ENCODE peak calls at places on chromosomes 2 and 18, in ten cellular contexts. S is AG09309, D is AG04449, L is choroid plexus epithelial cell, V is left ventricle myocardium inferior, A is PC-9, H is AG04450, T is fibroblast of pulmonary artery, Y is WERI-Rb-1, F is fibroblast of lung. Z is an unnamed sample.

GRCh38 chr2:216379955-216380354 is 7.7 kb upstream of the MARCHF4 start:
- DNase-seq in S (no peak), T (no peak), H (no peak), L (no peak), D (no peak), Y (peak), A (no peak), V (no peak), F (no peak), Z (no peak)

GRCh38 chr18:70454705-70455322 is 166.0 kb downstream of the SOCS6 start:
- DNase-seq in Y (peak), S (no peak), H (peak), D (peak), F (peak), T (peak), L (peak), A (peak), V (no peak), Z (peak)

GRCh38 chr2:201923436-201923975 is 110.1 kb upstream of the FZD7 start:
- DNase-seq in S (no peak), L (no peak), Y (no peak), H (no peak), A (no peak), T (no peak), D (no peak), F (no peak), V (no peak), Z (no peak)

GRCh38 chr2:47174731-47175361 is 19.7 kb upstream of the STPG4 start:
- DNase-seq in V (no peak), H (no peak), T (peak), F (peak), L (peak), S (no peak), Y (no peak), D (no peak), A (peak), Z (peak)

GRCh38 chr2:138244400-138245001 is 257.1 kb upstream of the SPOPL start:
- DNase-seq in Y (no peak), F (peak), A (no peak), L (peak), S (no peak), D (no peak), V (no peak), H (no peak), T (peak), Z (no peak)

GRCh38 chr2:84844141-84844540 is 36.7 kb downstream of the TRABD2A start:
- DNase-seq in D (no peak), L (no peak), S (no peak), Y (no peak), T (no peak), A (no peak), V (no peak), H (no peak), F (no peak), Z (no peak)

GRCh38 chr2:43019025-43019367 is 207.4 kb downstream of the ZFP36L2 start:
- DNase-seq in V (no peak), S (no peak), H (no peak), L (no peak), Y (no peak), F (no peak), D (no peak), T (no peak), A (no peak), Z (no peak)

GRCh38 chr2:224024270-224024669 is 14.8 kb downstream of the SERPINE2 start:
- DNase-seq in T (no peak), F (no peak), S (no peak), A (no peak), D (no peak), V (no peak), L (no peak), Y (no peak), H (no peak), Z (no peak)

GRCh38 chr2:215283221-215283620 is 28.6 kb upstream of the ATIC start:
- DNase-seq in F (no peak), L (no peak), A (peak), T (no peak), D (no peak), H (no peak), S (no peak), Y (no peak), V (no peak), Z (no peak)

GRCh38 chr18:78514910-78515670 is 464.5 kb upstream of the SALL3 start:
- DNase-seq in V (no peak), H (no peak), T (no peak), L (no peak), F (no peak), A (no peak), D (no peak), Y (peak), S (no peak), Z (no peak)

GRCh38 chr2:84894758-84895520 is 10.5 kb upstream of the TMSB10 start:
- DNase-seq in A (no peak), L (peak), D (no peak), H (no peak), V (no peak), T (peak), Y (no peak), F (peak), S (no peak), Z (peak)

GRCh38 chr2:64751286-64752260 is 97.9 kb upstream of the SERTAD2 start:
- DNase-seq in S (no peak), A (peak), D (no peak), H (peak), T (peak), F (peak), L (peak), Y (peak), V (no peak), Z (no peak)
- TF ChIP-seq CTCF in S (peak), A (no peak), D (peak), H (peak), T (peak), F (peak), L (peak), Y (no peak), V (peak), Z (peak)

GRCh38 chr2:8546319-8547283 is 135.3 kb upstream of the ID2 start:
- DNase-seq in A (no peak), Y (no peak), D (no peak), F (no peak), H (no peak), T (no peak), L (no peak), V (peak), S (no peak), Z (no peak)

GRCh38 chr2:8544168-8544785 is 137.6 kb upstream of the ID2 start:
- DNase-seq in V (no peak), F (no peak), H (no peak), A (no peak), Y (no peak), S (no peak), T (no peak), L (no peak), D (no peak), Z (no peak)

GRCh38 chr2:8545676-8546318 is 136.1 kb upstream of the ID2 start:
- DNase-seq in F (no peak), S (no peak), Y (no peak), D (no peak), T (no peak), V (peak), L (no peak), H (no peak), A (no peak), Z (no peak)

GRCh38 chr2:8543412-8544167 is 138.3 kb upstream of the ID2 start:
- DNase-seq in V (peak), A (no peak), H (peak), Y (no peak), L (peak), T (peak), S (peak), D (peak), F (peak), Z (peak)

GRCh38 chr2:8544786-8545631 is 136.8 kb upstream of the ID2 start:
- DNase-seq in H (peak), A (no peak), Y (peak), T (peak), D (peak), S (peak), V (peak), F (peak), L (peak), Z (peak)
- TF ChIP-seq CTCF in H (peak), A (no peak), Y (peak), T (peak), D (peak), S (peak), V (peak), F (peak), L (peak), Z (peak)

GRCh38 chr2:11129598-11130449 is 25.4 kb upstream of the SLC66A3 start:
- DNase-seq in S (no peak), F (peak), H (no peak), L (peak), V (peak), A (peak), T (peak), D (no peak), Y (peak), Z (peak)
- TF ChIP-seq CTCF in S (peak), F (peak), H (peak), L (peak), V (peak), A (peak), T (peak), D (no peak), Y (peak), Z (peak)

DNA sequence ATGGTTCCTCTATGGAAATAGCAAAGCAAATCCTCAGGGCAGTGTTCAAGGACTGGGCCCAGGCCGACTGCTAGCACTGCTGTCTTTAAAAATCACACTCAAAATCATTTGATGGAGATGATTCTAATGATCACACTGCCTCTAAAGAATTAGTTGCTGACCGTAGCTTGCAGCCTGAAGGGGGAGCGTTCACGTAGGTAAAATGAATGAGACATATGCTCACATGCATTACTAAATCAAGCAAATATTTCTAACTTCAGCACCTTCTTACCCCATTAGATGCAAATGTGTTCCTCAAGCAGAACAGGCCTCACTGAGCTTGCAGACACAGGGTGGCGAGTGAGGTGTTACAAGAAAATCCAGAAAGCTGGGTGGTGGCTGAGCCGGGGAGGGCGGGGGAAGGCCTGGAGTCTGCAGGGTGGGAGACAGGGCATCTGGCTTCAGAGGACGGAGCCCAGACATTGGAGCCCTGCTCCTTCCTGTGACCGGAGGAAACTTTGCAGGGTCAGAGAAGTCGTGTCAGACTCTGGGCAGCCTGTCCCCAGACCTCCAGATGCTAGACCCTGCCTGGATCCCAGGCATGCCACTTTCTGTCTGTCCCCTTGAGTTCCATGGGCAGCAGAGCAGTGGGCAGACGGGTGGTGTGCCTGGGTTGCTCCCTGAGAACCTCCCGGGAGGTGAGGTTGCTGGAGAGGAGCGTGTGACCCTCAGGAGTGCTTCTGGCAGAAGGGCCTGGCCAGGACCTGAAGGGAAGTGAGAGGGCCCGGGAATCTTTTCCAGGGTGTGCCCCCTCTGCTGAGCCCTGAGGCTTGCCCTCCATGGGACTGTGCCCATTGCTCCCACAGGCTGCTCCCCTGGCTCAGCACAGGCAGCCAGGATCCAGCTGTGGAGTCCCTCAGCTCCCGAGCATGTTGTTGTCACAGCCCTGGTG is 7.1 kb upstream of the NPPC start:
- DNase-seq in H (no peak), L (peak), A (no peak), D (no peak), S (no peak), T (no peak), F (no peak), V (no peak), Y (no peak), Z (no peak)
- TF ChIP-seq CTCF in H (peak), L (peak), A (no peak), D (no peak), S (no peak), T (no peak), F (peak), V (no peak), Y (peak), Z (no peak)

Z was measured in GM12865.